ENCODE peak calls at places on chromosome 13, in five cellular contexts. One of them, this sample, is unnamed.
A peak's percentile ranks its signal among the peaks of the same experiment; 100 is the strongest.

GRCh38 chr13:40331802-40332201 is 334.6 kb downstream of the FOXO1 start:
- DNase-seq in IMR-90: no peak
- DNase-seq in pancreas: no peak
- DNase-seq in OCI-LY7: no peak
- DNase-seq in astrocyte: no peak
- DNase-seq in this sample: no peak

GRCh38 chr13:44223785-44224432 is 149.7 kb upstream of the SERP2 start:
- DNase-seq in IMR-90: no peak
- DNase-seq in pancreas: no peak
- DNase-seq in OCI-LY7: no peak
- DNase-seq in astrocyte: no peak
- DNase-seq in this sample: no peak

GRCh38 chr13:72963762-72964161 is 95.0 kb upstream of the KLF5 start:
- DNase-seq in IMR-90: no peak
- DNase-seq in pancreas: no peak
- DNase-seq in OCI-LY7: no peak
- DNase-seq in astrocyte: no peak
- DNase-seq in this sample: no peak

GRCh38 chr13:99150575-99151370 is 49.9 kb upstream of the UBAC2 start:
- DNase-seq in IMR-90: peak; percentile 27
- DNase-seq in pancreas: no peak
- DNase-seq in OCI-LY7: no peak
- DNase-seq in astrocyte: peak; percentile 75
- DNase-seq in this sample: no peak

GRCh38 chr13:64579331-64579730 is 2650.8 kb downstream of the PCDH9 start:
- DNase-seq in IMR-90: no peak
- DNase-seq in pancreas: no peak
- DNase-seq in OCI-LY7: no peak
- DNase-seq in astrocyte: no peak
- DNase-seq in this sample: no peak

GRCh38 chr13:74230984-74231443 is 96.8 kb upstream of the KLF12 start:
- DNase-seq in IMR-90: no peak
- DNase-seq in pancreas: no peak
- DNase-seq in OCI-LY7: no peak
- DNase-seq in astrocyte: no peak
- DNase-seq in this sample: no peak

GRCh38 chr13:41231786-41232185 is 31.6 kb downstream of the MTRF1 start:
- DNase-seq in IMR-90: peak; percentile 37
- DNase-seq in pancreas: peak; percentile 90
- DNase-seq in OCI-LY7: no peak
- DNase-seq in astrocyte: peak; percentile 6
- DNase-seq in this sample: no peak

GRCh38 chr13:113595131-113595530 is 10.6 kb downstream of the TFDP1 start:
- DNase-seq in IMR-90: no peak
- DNase-seq in pancreas: no peak
- DNase-seq in OCI-LY7: no peak
- DNase-seq in astrocyte: no peak
- DNase-seq in this sample: no peak

GRCh38 chr13:33271759-33272158 is 13.8 kb downstream of the STARD13 start:
- DNase-seq in IMR-90: peak; percentile 50
- DNase-seq in pancreas: no peak
- DNase-seq in OCI-LY7: no peak
- DNase-seq in astrocyte: no peak
- DNase-seq in this sample: no peak
- H3K27ac ChIP-seq in IMR-90: peak overlapping the region; percentile 39
- H3K27ac ChIP-seq in pancreas: no peak overlapping the region
- H3K27ac ChIP-seq in OCI-LY7: no peak overlapping the region
- H3K27ac ChIP-seq in astrocyte: no peak overlapping the region
- H3K27ac ChIP-seq in this sample: peak overlapping the region; percentile 76

DNA sequence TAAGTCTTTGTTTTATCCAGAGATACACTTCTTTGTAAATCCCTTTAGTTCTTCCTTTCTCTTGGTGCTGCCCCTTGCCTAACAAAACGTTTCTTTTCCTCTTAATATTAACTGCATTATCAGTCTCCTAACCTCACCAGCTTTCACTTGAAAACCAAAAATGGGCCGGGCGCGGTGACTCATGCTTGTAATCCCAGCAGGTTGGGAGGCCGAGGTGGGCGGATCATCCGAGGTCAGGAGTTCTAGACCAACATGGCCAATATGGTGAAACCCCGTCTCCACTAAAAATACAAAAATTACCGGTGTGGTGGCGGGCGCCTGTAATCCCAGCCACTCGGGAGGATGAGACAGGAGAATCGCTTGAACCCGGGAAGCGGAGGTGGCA is 329.8 kb upstream of the MIR17HG start:
- DNase-seq in IMR-90: no peak
- DNase-seq in pancreas: peak; percentile 61
- DNase-seq in OCI-LY7: no peak
- DNase-seq in astrocyte: peak; percentile 0
- DNase-seq in this sample: no peak
- H3K27ac ChIP-seq in IMR-90: no peak overlapping the region
- H3K27ac ChIP-seq in pancreas: no peak overlapping the region
- H3K27ac ChIP-seq in OCI-LY7: no peak overlapping the region
- H3K27ac ChIP-seq in astrocyte: no peak overlapping the region
- H3K27ac ChIP-seq in this sample: no peak overlapping the region

GRCh38 chr13:49183672-49184315 is 36.3 kb upstream of the MLNR start:
- DNase-seq in IMR-90: peak; percentile 17
- DNase-seq in pancreas: no peak
- DNase-seq in OCI-LY7: no peak
- DNase-seq in astrocyte: no peak
- DNase-seq in this sample: no peak
- H3K27ac ChIP-seq in IMR-90: no peak overlapping the region
- H3K27ac ChIP-seq in pancreas: no peak overlapping the region
- H3K27ac ChIP-seq in OCI-LY7: no peak overlapping the region
- H3K27ac ChIP-seq in astrocyte: no peak overlapping the region
- H3K27ac ChIP-seq in this sample: no peak overlapping the region

DNA sequence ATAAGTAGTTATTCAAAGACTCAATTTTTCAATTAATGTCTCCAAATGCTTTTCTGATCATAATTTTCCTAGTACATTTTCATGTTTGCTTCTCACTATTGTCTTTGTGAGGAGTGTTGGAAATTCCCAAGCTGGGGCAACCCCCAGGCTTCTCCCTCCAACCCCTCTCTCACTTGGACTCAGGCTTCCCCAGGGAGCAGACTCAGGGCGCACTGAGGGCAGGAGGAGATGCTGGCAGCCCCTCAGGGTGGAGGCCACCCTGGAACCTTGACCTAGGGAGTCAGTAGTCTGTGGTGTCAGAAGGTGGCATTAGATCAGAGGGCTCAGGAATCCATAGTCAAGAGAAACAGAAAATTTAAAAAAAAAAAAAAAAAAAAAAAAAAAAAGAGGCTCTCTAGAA is 86.5 kb upstream of the IRS2 start:
- DNase-seq in IMR-90: no peak
- DNase-seq in pancreas: no peak
- DNase-seq in OCI-LY7: no peak
- DNase-seq in astrocyte: no peak
- DNase-seq in this sample: no peak
- H3K27ac ChIP-seq in IMR-90: no peak overlapping the region
- H3K27ac ChIP-seq in pancreas: no peak overlapping the region
- H3K27ac ChIP-seq in OCI-LY7: no peak overlapping the region
- H3K27ac ChIP-seq in astrocyte: no peak overlapping the region
- H3K27ac ChIP-seq in this sample: no peak overlapping the region

GRCh38 chr13:32159147-32159869 is 127.7 kb downstream of the FRY start:
- DNase-seq in IMR-90: peak; percentile 45
- DNase-seq in pancreas: no peak
- DNase-seq in OCI-LY7: no peak
- DNase-seq in astrocyte: no peak
- DNase-seq in this sample: no peak
- H3K27ac ChIP-seq in IMR-90: peak overlapping the region; percentile 79
- H3K27ac ChIP-seq in pancreas: no peak overlapping the region
- H3K27ac ChIP-seq in OCI-LY7: no peak overlapping the region
- H3K27ac ChIP-seq in astrocyte: no peak overlapping the region
- H3K27ac ChIP-seq in this sample: no peak overlapping the region

GRCh38 chr13:24460256-24460655 is 52.3 kb downstream of the PARP4 start:
- DNase-seq in IMR-90: no peak
- DNase-seq in pancreas: no peak
- DNase-seq in OCI-LY7: no peak
- DNase-seq in astrocyte: no peak
- DNase-seq in this sample: no peak
- H3K27ac ChIP-seq in IMR-90: no peak overlapping the region
- H3K27ac ChIP-seq in pancreas: no peak overlapping the region
- H3K27ac ChIP-seq in OCI-LY7: no peak overlapping the region
- H3K27ac ChIP-seq in astrocyte: no peak overlapping the region
- H3K27ac ChIP-seq in this sample: no peak overlapping the region

DNA sequence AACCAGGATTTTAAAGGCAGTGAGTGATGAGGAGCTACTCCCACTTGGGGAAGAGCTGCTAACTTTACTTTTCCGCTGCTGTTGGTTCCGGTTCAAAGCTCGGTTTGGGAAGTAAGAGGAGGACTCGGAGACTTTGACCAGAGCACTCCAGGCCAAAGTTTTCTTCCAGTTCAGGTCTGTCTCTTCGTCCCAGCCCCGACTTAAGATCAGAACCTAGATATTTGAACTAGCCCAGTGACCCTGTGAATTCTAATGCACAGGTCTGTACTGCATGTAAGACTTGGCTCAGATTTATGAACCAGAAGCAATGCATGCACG is 2.0 kb downstream of the COL4A2 start:
- DNase-seq in IMR-90: no peak
- DNase-seq in pancreas: no peak
- DNase-seq in OCI-LY7: no peak
- DNase-seq in astrocyte: no peak
- DNase-seq in this sample: no peak
- H3K27ac ChIP-seq in IMR-90: peak overlapping the region; percentile 78
- H3K27ac ChIP-seq in pancreas: no peak overlapping the region
- H3K27ac ChIP-seq in OCI-LY7: no peak overlapping the region
- H3K27ac ChIP-seq in astrocyte: peak overlapping the region; percentile 87
- H3K27ac ChIP-seq in this sample: no peak overlapping the region

GRCh38 chr13:75469087-75469486 is 12.9 kb downstream of the TBC1D4 start:
- DNase-seq in IMR-90: no peak
- DNase-seq in pancreas: no peak
- DNase-seq in OCI-LY7: no peak
- DNase-seq in astrocyte: no peak
- DNase-seq in this sample: no peak

GRCh38 chr13:75468602-75469001 is 13.4 kb downstream of the TBC1D4 start:
- DNase-seq in IMR-90: no peak
- DNase-seq in pancreas: no peak
- DNase-seq in OCI-LY7: no peak
- DNase-seq in astrocyte: no peak
- DNase-seq in this sample: no peak

GRCh38 chr13:75467009-75467728 is 14.8 kb downstream of the TBC1D4 start:
- DNase-seq in IMR-90: no peak
- DNase-seq in pancreas: no peak
- DNase-seq in OCI-LY7: no peak
- DNase-seq in astrocyte: no peak
- DNase-seq in this sample: no peak

GRCh38 chr13:75470676-75471075 is 11.3 kb downstream of the TBC1D4 start:
- DNase-seq in IMR-90: no peak
- DNase-seq in pancreas: no peak
- DNase-seq in OCI-LY7: no peak
- DNase-seq in astrocyte: no peak
- DNase-seq in this sample: no peak

DNA sequence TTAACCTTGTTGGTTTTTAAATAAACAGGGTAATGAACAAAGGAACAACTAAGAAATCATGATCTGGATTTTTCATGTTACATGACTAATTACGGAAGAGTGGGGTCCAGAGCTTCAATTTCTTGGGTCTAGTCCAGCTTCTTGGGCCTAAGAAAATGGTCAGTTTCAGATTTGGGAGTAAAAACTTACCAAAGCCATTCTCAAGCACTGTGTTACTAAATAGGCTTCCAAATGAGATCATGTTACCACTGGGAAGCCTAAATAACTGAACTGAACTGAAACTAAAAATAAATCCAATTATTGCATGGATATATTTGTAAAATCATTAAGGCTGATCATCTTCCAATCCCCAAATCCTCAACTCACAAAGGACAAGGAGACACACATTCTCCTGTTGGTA is 13.9 kb downstream of the TBC1D4 start:
- DNase-seq in IMR-90: peak; percentile 53
- DNase-seq in pancreas: no peak
- DNase-seq in OCI-LY7: no peak
- DNase-seq in astrocyte: peak; percentile 36
- DNase-seq in this sample: no peak
- H3K27ac ChIP-seq in IMR-90: no peak overlapping the region
- H3K27ac ChIP-seq in pancreas: no peak overlapping the region
- H3K27ac ChIP-seq in OCI-LY7: no peak overlapping the region
- H3K27ac ChIP-seq in astrocyte: no peak overlapping the region
- H3K27ac ChIP-seq in this sample: no peak overlapping the region

DNA sequence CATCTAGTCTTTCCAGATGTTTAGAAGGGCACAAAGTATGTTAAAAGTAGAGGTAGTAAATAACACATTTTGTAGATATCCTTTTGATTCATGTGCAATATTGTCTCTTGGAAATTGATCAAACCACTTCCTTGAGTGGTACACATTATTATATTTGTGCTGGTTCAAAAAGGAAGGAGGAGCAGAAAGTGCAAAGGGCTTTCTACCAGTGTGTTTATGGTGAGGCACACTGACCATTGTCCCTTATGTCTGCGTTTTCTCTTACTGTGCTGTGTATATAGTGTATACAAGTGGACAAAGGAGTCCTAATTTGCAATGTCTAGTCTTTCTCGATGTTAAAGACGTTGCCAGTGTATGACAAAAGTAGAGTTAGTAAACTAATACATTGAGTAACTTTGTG is 41.4 kb upstream of the FLT1 start:
- DNase-seq in IMR-90: no peak
- DNase-seq in pancreas: no peak
- DNase-seq in OCI-LY7: no peak
- DNase-seq in astrocyte: no peak
- DNase-seq in this sample: no peak
- H3K27ac ChIP-seq in IMR-90: no peak overlapping the region
- H3K27ac ChIP-seq in pancreas: no peak overlapping the region
- H3K27ac ChIP-seq in OCI-LY7: no peak overlapping the region
- H3K27ac ChIP-seq in astrocyte: no peak overlapping the region
- H3K27ac ChIP-seq in this sample: no peak overlapping the region